ENCODE peak calls at places on chromosomes 3 and 15, in nine cellular contexts. I is astrocyte of the spinal cord; E is IMR-90; A is heart right ventricle; G is CD4-positive, alpha-beta T cell; N is AG09309; Y is MCF 10A; M is neural crest cell; T is coronary artery. J is an unnamed sample.

GRCh38 chr3:127820871-127821853 is 1.2 kb downstream of the MGLL start:
- DNase-seq in M (no peak), A (no peak), Y (peak), N (no peak), E (peak), I (peak), T (no peak), G (no peak), J (no peak)

GRCh38 chr3:187702507-187703033 is at the start of gene RTP2:
- DNase-seq in G (no peak), E (no peak), M (no peak), T (no peak), A (no peak), I (no peak), Y (no peak), N (no peak), J (no peak)

GRCh38 chr15:69898243-69898642 is 199.5 kb downstream of the TLE3 start:
- DNase-seq in M (no peak), T (no peak), N (no peak), E (no peak), G (no peak), Y (no peak), I (no peak), A (no peak), J (no peak)

GRCh38 chr3:9951126-9951525 is 1.1 kb downstream of the PRRT3 start:
- DNase-seq in Y (no peak), E (no peak), T (no peak), A (no peak), N (no peak), M (no peak), G (no peak), I (no peak), J (peak)

GRCh38 chr3:49790626-49791411 is 4.5 kb upstream of the IP6K1 start:
- DNase-seq in A (no peak), N (no peak), G (no peak), T (peak), I (no peak), M (no peak), Y (no peak), E (no peak), J (peak)

GRCh38 chr3:56976666-56977560 is 83.6 kb upstream of the SPATA12 start:
- DNase-seq in A (no peak), N (peak), T (no peak), I (peak), Y (peak), M (no peak), G (no peak), E (peak), J (no peak)

GRCh38 chr3:187967097-187967496 is 186.9 kb upstream of the LPP start:
- DNase-seq in E (no peak), T (no peak), Y (no peak), I (no peak), A (no peak), N (no peak), M (no peak), G (no peak), J (no peak)

GRCh38 chr3:24249523-24249922 is 245.1 kb downstream of the THRB start:
- DNase-seq in T (no peak), E (no peak), I (no peak), G (no peak), M (no peak), N (no peak), A (no peak), Y (no peak), J (no peak)

GRCh38 chr3:195071916-195072820 is 198.8 kb downstream of the XXYLT1 start:
- DNase-seq in G (no peak), E (no peak), M (no peak), T (no peak), N (no peak), I (no peak), A (no peak), Y (no peak), J (peak)

GRCh38 chr3:48592519-48593087 is 2.5 kb downstream of the COL7A1 start:
- DNase-seq in E (peak), Y (no peak), G (no peak), N (no peak), M (no peak), T (no peak), I (no peak), A (no peak), J (no peak)

DNA sequence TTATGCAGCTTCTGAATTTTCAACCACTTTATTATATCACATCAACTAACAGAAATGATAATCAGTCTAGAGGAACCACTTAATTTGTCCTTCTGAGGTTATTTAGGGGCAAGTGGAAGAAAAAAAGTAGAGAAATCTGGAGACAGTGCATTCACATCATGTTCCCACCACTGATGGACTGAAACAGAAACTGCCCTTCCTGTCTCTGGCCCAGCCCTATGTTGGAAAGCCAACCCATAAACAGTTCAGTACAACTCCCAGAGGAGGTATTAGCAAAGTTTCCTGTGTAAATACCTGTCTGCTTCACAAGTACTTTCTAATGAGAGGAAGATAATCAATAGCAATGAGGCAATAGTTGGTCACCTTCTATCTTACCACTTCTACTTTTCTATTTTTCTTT is 205.8 kb downstream of the SSR3 start:
- DNase-seq in N (no peak), E (no peak), A (no peak), G (no peak), T (no peak), I (no peak), M (no peak), Y (no peak), J (no peak)
- TF ChIP-seq CTCF in N (no peak), E (no peak), A (no peak), G (no peak), T (no peak), I (no peak), M (no peak), Y (no peak), J (no peak)

DNA sequence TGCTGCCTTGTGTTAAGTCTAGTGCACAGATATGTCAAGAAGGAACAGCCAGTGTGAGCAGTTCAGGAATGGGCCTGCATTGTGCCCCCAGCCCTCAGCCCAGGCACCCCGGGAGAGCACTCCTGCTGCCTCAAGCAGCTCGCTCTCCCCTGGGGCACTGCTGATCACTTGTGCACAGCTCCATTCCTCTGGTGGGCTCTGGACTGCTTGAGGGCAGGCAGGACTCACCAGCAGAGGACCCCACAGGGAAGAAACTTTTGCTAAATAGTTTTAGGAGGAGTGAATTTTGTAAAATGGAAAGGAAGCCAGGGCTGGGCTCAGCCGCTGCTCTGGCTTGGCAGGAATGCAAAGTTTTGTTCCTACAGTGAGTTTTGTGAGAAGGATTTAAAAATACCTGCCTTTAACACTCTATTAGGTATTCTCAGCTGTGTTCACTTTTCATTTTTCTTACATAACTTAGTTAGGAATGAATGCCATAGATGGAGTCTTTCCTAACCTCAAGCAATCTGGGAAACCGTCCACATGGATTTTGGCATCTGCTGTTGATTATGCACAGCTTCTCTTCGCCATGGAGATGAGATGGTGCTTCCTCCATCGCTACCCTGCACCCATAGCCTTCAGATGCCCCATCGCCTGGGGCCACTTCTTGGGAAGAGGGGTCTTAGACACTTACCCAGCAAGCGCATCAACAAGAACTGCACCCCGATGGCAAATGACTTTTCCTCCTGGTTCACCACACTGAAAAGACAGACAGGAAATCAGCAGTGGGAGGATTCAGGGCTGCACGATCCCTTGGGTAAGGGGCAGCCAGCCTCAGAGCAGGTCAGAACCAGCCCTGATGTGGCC is 42.3 kb upstream of the RAB6B start:
- DNase-seq in Y (no peak), G (no peak), A (no peak), N (peak), M (no peak), I (peak), E (peak), T (peak), J (peak)
- TF ChIP-seq CTCF in Y (no peak), G (no peak), A (no peak), N (no peak), M (no peak), I (no peak), E (no peak), T (no peak), J (peak)

DNA sequence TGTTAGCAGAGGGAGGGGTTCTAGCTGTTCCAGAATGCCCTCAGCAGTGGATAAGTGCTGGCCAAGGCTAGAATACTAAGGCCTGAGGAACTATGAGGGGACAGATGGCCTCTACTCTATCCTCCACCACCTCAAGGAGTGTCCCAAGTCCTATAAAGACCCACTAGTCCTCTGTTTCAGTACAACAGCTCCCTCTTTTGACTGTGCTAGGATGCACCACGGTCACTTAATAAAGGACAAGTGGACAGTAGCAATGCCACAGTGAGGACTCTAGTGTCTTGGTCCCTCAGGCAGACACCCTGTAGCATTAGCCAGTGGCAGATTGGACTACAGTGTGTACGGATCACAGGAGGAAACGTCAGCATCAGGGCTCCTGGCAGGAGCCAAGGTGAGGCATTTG is 171.8 kb upstream of the PROK2 start:
- DNase-seq in T (no peak), A (no peak), Y (no peak), G (no peak), N (no peak), M (no peak), I (no peak), E (no peak), J (no peak)
- TF ChIP-seq CTCF in T (no peak), A (no peak), Y (no peak), G (no peak), N (no peak), M (no peak), I (no peak), E (no peak), J (peak)

GRCh38 chr3:62184559-62184958 is 188.8 kb downstream of the FEZF2 start:
- DNase-seq in Y (peak), N (no peak), G (no peak), M (no peak), E (no peak), I (no peak), T (no peak), A (no peak), J (no peak)

GRCh38 chr3:62183087-62183486 is 190.3 kb downstream of the FEZF2 start:
- DNase-seq in E (no peak), M (no peak), G (no peak), I (no peak), Y (no peak), T (no peak), A (peak), N (no peak), J (no peak)

GRCh38 chr3:62189376-62189698 is 184.0 kb downstream of the FEZF2 start:
- DNase-seq in M (no peak), N (no peak), G (no peak), I (no peak), E (no peak), Y (no peak), A (no peak), T (no peak), J (no peak)

GRCh38 chr3:62188547-62189375 is 184.6 kb downstream of the FEZF2 start:
- DNase-seq in T (no peak), E (peak), Y (peak), A (peak), I (peak), N (peak), M (peak), G (peak), J (no peak)

DNA sequence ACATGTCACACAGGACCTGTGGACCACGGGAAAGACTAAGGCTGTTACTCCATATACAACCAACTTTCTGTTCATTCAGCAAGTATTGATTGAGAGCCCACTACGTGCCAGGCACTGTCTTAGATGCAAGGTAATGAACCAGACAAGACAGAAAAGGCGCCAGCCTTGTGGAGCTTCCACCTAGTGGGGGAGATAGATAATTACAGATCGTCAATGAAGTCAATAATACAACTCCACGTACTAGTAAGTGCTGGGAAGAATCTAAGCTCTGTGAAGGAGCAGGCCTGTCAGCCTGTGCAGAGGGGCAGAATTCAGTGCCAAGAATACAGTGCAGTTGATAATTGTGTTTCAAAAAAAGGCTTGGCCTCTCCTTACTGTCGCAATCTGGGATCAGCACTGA is 186.4 kb downstream of the FEZF2 start:
- DNase-seq in N (no peak), M (no peak), Y (peak), A (no peak), G (no peak), T (no peak), I (peak), E (peak), J (no peak)
- TF ChIP-seq CTCF in N (peak), M (peak), Y (peak), A (peak), G (no peak), T (peak), I (peak), E (peak), J (peak)

GRCh38 chr3:45690331-45691035 is 1.3 kb downstream of the SACM1L start:
- DNase-seq in M (no peak), N (no peak), E (no peak), A (no peak), Y (no peak), T (no peak), I (no peak), G (no peak), J (no peak)

GRCh38 chr3:45692866-45693265 is 3.7 kb downstream of the SACM1L start:
- DNase-seq in Y (no peak), I (no peak), E (no peak), N (no peak), G (no peak), A (no peak), M (no peak), T (no peak), J (no peak)

GRCh38 chr3:45689787-45690145 is 570 bp downstream of the SACM1L start:
- DNase-seq in G (no peak), T (no peak), A (no peak), N (no peak), E (no peak), I (no peak), Y (no peak), M (no peak), J (no peak)

GRCh38 chr3:45688882-45689786 is at the start of gene SACM1L:
- DNase-seq in M (peak), E (peak), G (peak), N (peak), A (peak), T (peak), I (peak), Y (peak), J (peak)

GRCh38 chr3:45693941-45694521 is 4.8 kb downstream of the SACM1L start:
- DNase-seq in T (no peak), G (peak), I (no peak), Y (no peak), M (no peak), E (no peak), N (no peak), A (no peak), J (no peak)
- TF ChIP-seq CTCF in T (no peak), G (no peak), I (peak), Y (no peak), M (peak), E (no peak), N (no peak), A (no peak), J (no peak)

GRCh38 chr3:19547665-19548464 is 386.2 kb downstream of the EFHB start:
- DNase-seq in Y (peak), M (no peak), N (no peak), G (no peak), A (no peak), E (no peak), T (no peak), I (no peak), J (no peak)

GRCh38 chr3:19540464-19540863 is 392.2 kb downstream of the KCNH8 start:
- DNase-seq in M (no peak), N (no peak), Y (no peak), T (no peak), E (no peak), G (no peak), I (no peak), A (no peak), J (no peak)

GRCh38 chr3:19541284-19541683 is 392.7 kb downstream of the EFHB start:
- DNase-seq in N (no peak), G (no peak), Y (no peak), T (no peak), I (no peak), E (no peak), M (no peak), A (no peak), J (no peak)

GRCh38 chr3:19539488-19540395 is 391.4 kb downstream of the KCNH8 start:
- DNase-seq in Y (no peak), G (no peak), T (no peak), A (no peak), E (no peak), M (no peak), I (no peak), N (no peak), J (no peak)

GRCh38 chr3:19543212-19543841 is 390.7 kb downstream of the EFHB start:
- DNase-seq in T (no peak), Y (peak), N (no peak), A (no peak), M (no peak), I (no peak), G (no peak), E (no peak), J (no peak)
- TF ChIP-seq CTCF in T (peak), Y (peak), N (no peak), A (peak), M (peak), I (peak), G (no peak), E (no peak), J (peak)

DNA sequence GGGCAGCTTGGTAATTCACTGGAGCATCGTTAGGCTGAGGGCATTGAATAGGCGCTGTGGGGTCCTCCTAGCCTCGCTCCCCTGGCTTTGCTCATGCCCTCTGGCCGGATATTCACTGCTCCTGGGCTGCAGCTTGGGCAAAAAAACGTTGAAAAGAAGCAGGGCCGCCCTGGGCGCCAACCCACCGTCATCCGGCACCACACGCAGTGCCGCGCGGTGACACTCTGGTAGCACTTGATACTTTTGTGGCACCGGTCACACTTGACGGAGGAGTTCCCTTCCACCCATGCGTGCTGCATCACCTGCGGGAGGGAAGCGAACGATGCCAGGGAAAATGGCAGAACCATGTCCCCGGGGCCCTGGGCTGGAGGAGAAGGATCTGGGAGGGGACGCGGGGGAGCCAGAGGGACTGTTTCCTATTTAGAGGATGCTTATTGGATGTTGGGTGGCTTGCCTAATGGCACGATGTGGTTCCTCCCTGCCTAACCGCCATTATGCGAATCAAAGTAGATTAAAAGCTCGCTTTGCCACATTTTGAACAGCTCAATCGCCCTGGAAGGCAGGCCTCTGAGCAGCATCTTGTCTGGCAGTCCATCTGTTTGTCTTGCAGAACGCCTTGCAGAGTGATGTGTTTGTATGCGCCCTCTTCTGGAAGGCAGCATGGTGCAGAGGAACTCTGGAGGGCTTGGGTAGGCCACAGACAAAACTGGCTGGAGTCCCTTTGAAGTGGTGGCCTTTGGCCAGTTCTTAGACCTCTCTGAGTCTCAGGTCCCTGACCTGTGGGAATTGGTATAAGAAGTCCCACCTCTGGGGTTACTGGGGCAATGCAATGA is 93.2 kb downstream of the DGKG start:
- DNase-seq in T (peak), M (peak), E (peak), G (no peak), N (peak), A (no peak), Y (peak), I (no peak), J (no peak)
- TF ChIP-seq CTCF in T (no peak), M (peak), E (peak), G (no peak), N (peak), A (no peak), Y (peak), I (peak), J (peak)

GRCh38 chr3:62229908-62230307 is 143.4 kb downstream of the FEZF2 start:
- DNase-seq in Y (peak), I (peak), T (no peak), A (no peak), G (no peak), E (no peak), N (no peak), M (no peak), J (no peak)
- TF ChIP-seq CTCF in Y (no peak), I (peak), T (no peak), A (peak), G (no peak), E (peak), N (peak), M (peak), J (peak)

GRCh38 chr3:69720824-69721223 is 18.4 kb upstream of the MITF start:
- DNase-seq in N (no peak), M (no peak), Y (no peak), T (no peak), I (no peak), A (no peak), G (no peak), E (no peak), J (no peak)

GRCh38 chr3:69719292-69719691 is 20.0 kb upstream of the MITF start:
- DNase-seq in A (no peak), T (no peak), M (no peak), Y (no peak), N (no peak), I (no peak), G (no peak), E (no peak), J (no peak)

GRCh38 chr3:69716119-69716518 is 23.1 kb upstream of the MITF start:
- DNase-seq in T (no peak), A (peak), N (no peak), G (no peak), I (no peak), E (no peak), M (no peak), Y (peak), J (no peak)

GRCh38 chr3:69718832-69719231 is 20.4 kb upstream of the MITF start:
- DNase-seq in G (no peak), A (no peak), T (no peak), M (no peak), Y (no peak), I (no peak), N (no peak), E (no peak), J (no peak)

DNA sequence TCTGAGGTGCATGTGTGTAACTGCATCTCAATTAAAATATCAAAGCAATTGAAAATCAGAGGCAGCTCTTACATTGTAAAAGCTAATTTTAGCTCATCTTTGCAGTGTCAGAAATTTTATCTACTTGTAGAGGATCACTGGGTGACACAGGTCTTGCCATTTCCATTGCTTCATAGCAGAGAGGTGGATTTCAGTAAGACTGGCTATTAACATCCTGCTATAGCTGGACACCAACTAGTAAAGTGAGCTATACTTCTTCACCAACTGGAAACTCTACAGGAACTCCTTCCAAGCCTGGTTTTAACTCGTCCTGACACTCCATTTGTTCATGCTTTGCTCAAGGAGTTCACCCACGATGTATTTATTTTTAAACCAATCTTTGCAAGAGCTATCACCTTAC is 19.5 kb upstream of the MITF start:
- DNase-seq in Y (no peak), T (no peak), I (no peak), N (no peak), G (no peak), M (no peak), E (no peak), A (no peak), J (no peak)
- TF ChIP-seq CTCF in Y (no peak), T (no peak), I (no peak), N (no peak), G (no peak), M (no peak), E (no peak), A (no peak), J (no peak)

J was measured in chondrocyte.